ENCODE peak calls at places on chromosome 3, in four cellular contexts. M is mesendoderm, X is gastrocnemius medialis, A is NCI-H1436. K is an unnamed sample.

GRCh38 chr3:183371672-183371968 is 56.8 kb downstream of the MCF2L2 start:
- DNase-seq in A (no peak), X (no peak), M (no peak), K (no peak)

GRCh38 chr3:29912600-29913288 is 631.9 kb downstream of the RBMS3 start:
- DNase-seq in X (no peak), A (no peak), M (no peak), K (no peak)

GRCh38 chr3:71444028-71444860 is 139.3 kb downstream of the FOXP1 start:
- DNase-seq in X (no peak), A (no peak), M (peak; percentile 35), K (no peak)

GRCh38 chr3:8405144-8405543 is 96.5 kb upstream of the LMCD1 start:
- DNase-seq in A (no peak), M (no peak), X (no peak), K (no peak)

GRCh38 chr3:116322761-116323160 is 122.5 kb downstream of the LSAMP start:
- DNase-seq in X (no peak), M (no peak), A (no peak), K (no peak)

GRCh38 chr3:212432-212831 is 15.9 kb downstream of the CHL1 start:
- DNase-seq in M (no peak), X (no peak), A (no peak), K (no peak)

GRCh38 chr3:149771652-149772271 is 19.5 kb upstream of the COMMD2 start:
- DNase-seq in A (peak; percentile 64), M (peak; percentile 63), X (no peak), K (peak; percentile 28)

GRCh38 chr3:525415-525814 is 328.9 kb downstream of the CHL1 start:
- DNase-seq in A (no peak), X (no peak), M (no peak), K (no peak)

GRCh38 chr3:11548721-11549131 is 95.0 kb downstream of the VGLL4 start:
- DNase-seq in A (no peak), M (no peak), X (no peak), K (peak; percentile 50)

GRCh38 chr3:41683666-41684350 is 278.1 kb downstream of the ULK4 start:
- DNase-seq in M (no peak), X (no peak), A (no peak), K (no peak)

GRCh38 chr3:136070953-136071949 is 105.7 kb downstream of the PPP2R3A start:
- DNase-seq in M (peak; percentile 93), X (no peak), A (no peak), K (no peak)

GRCh38 chr3:196422976-196423781 is 9.0 kb downstream of the UBXN7 start:
- DNase-seq in A (no peak), M (no peak), X (peak; percentile 86), K (peak; percentile 66)

GRCh38 chr3:86624192-86624591 is 366.8 kb downstream of the VGLL3 start:
- DNase-seq in A (no peak), M (no peak), X (no peak), K (no peak)

K was measured in NCI-H510A treated with DMSO at 0.1 percent for 48 hours.